ENCODE peak calls at places on chromosomes 12 and 14, in five cellular contexts. One of them, this sample, is unnamed.

GRCh38 chr12:6459004-6459337 is 7.1 kb downstream of the TAPBPL start:
- DNase-seq in cardiac muscle cell: no peak
- DNase-seq in CD4-positive, alpha-beta T cell: no peak
- DNase-seq in bronchial epithelial cell: no peak
- DNase-seq in mesothelial cell of epicardium: no peak
- DNase-seq in this sample: no peak

GRCh38 chr12:116376354-116377193 is 99.1 kb upstream of the MED13L start:
- DNase-seq in cardiac muscle cell: no peak
- DNase-seq in CD4-positive, alpha-beta T cell: no peak
- DNase-seq in bronchial epithelial cell: peak
- DNase-seq in mesothelial cell of epicardium: no peak
- DNase-seq in this sample: peak

GRCh38 chr12:115224031-115224430 is 540.1 kb upstream of the TBX3 start:
- DNase-seq in cardiac muscle cell: peak
- DNase-seq in CD4-positive, alpha-beta T cell: no peak
- DNase-seq in bronchial epithelial cell: no peak
- DNase-seq in mesothelial cell of epicardium: no peak
- DNase-seq in this sample: no peak

GRCh38 chr12:76952995-76953394 is 74.2 kb upstream of the CSRP2 start:
- DNase-seq in cardiac muscle cell: no peak
- DNase-seq in CD4-positive, alpha-beta T cell: no peak
- DNase-seq in bronchial epithelial cell: peak
- DNase-seq in mesothelial cell of epicardium: no peak
- DNase-seq in this sample: peak

GRCh38 chr12:101599771-101600486 is 5.2 kb downstream of the MYBPC1 start:
- DNase-seq in cardiac muscle cell: no peak
- DNase-seq in CD4-positive, alpha-beta T cell: no peak
- DNase-seq in bronchial epithelial cell: no peak
- DNase-seq in mesothelial cell of epicardium: no peak
- DNase-seq in this sample: peak

GRCh38 chr14:81164167-81164774 is 56.5 kb downstream of the GTF2A1 start:
- DNase-seq in cardiac muscle cell: peak
- DNase-seq in CD4-positive, alpha-beta T cell: peak
- DNase-seq in bronchial epithelial cell: peak
- DNase-seq in mesothelial cell of epicardium: no peak
- DNase-seq in this sample: peak

GRCh38 chr12:94080684-94081009 is 67.7 kb upstream of the PLXNC1 start:
- DNase-seq in cardiac muscle cell: no peak
- DNase-seq in CD4-positive, alpha-beta T cell: no peak
- DNase-seq in bronchial epithelial cell: no peak
- DNase-seq in mesothelial cell of epicardium: no peak
- DNase-seq in this sample: no peak

GRCh38 chr12:97151481-97151880 is 244.4 kb downstream of the NEDD1 start:
- DNase-seq in cardiac muscle cell: no peak
- DNase-seq in CD4-positive, alpha-beta T cell: no peak
- DNase-seq in bronchial epithelial cell: peak
- DNase-seq in mesothelial cell of epicardium: no peak
- DNase-seq in this sample: no peak

GRCh38 chr14:47490353-47490752 is 185.1 kb downstream of the MDGA2 start:
- DNase-seq in cardiac muscle cell: no peak
- DNase-seq in CD4-positive, alpha-beta T cell: no peak
- DNase-seq in bronchial epithelial cell: no peak
- DNase-seq in mesothelial cell of epicardium: no peak
- DNase-seq in this sample: no peak

GRCh38 chr14:25121342-25122129 is 71.6 kb upstream of the STXBP6 start:
- DNase-seq in cardiac muscle cell: peak
- DNase-seq in CD4-positive, alpha-beta T cell: no peak
- DNase-seq in bronchial epithelial cell: peak
- DNase-seq in mesothelial cell of epicardium: no peak
- DNase-seq in this sample: no peak

GRCh38 chr12:57300961-57301584 is 50.1 kb upstream of the STAC3 start:
- DNase-seq in cardiac muscle cell: no peak
- DNase-seq in CD4-positive, alpha-beta T cell: no peak
- DNase-seq in bronchial epithelial cell: no peak
- DNase-seq in mesothelial cell of epicardium: no peak
- DNase-seq in this sample: no peak

GRCh38 chr12:57296291-57296690 is 45.3 kb upstream of the STAC3 start:
- DNase-seq in cardiac muscle cell: no peak
- DNase-seq in CD4-positive, alpha-beta T cell: no peak
- DNase-seq in bronchial epithelial cell: no peak
- DNase-seq in mesothelial cell of epicardium: no peak
- DNase-seq in this sample: no peak

GRCh38 chr12:57299514-57300016 is 48.6 kb upstream of the STAC3 start:
- DNase-seq in cardiac muscle cell: peak
- DNase-seq in CD4-positive, alpha-beta T cell: no peak
- DNase-seq in bronchial epithelial cell: no peak
- DNase-seq in mesothelial cell of epicardium: no peak
- DNase-seq in this sample: peak
- TF ChIP-seq CTCF in cardiac muscle cell: no peak
- TF ChIP-seq CTCF in CD4-positive, alpha-beta T cell: no peak
- TF ChIP-seq CTCF in bronchial epithelial cell: no peak
- TF ChIP-seq CTCF in mesothelial cell of epicardium: no peak
- TF ChIP-seq CTCF in this sample: no peak

GRCh38 chr14:63543000-63543825 is at the start of gene PPP2R5E:
- DNase-seq in cardiac muscle cell: peak
- DNase-seq in CD4-positive, alpha-beta T cell: peak
- DNase-seq in bronchial epithelial cell: peak
- DNase-seq in mesothelial cell of epicardium: peak
- DNase-seq in this sample: peak
- TF ChIP-seq CTCF in cardiac muscle cell: no peak
- TF ChIP-seq CTCF in CD4-positive, alpha-beta T cell: no peak
- TF ChIP-seq CTCF in bronchial epithelial cell: no peak
- TF ChIP-seq CTCF in mesothelial cell of epicardium: no peak
- TF ChIP-seq CTCF in this sample: no peak

GRCh38 chr14:23301288-23301968 is 1.2 kb downstream of the PPP1R3E start:
- DNase-seq in cardiac muscle cell: peak
- DNase-seq in CD4-positive, alpha-beta T cell: peak
- DNase-seq in bronchial epithelial cell: peak
- DNase-seq in mesothelial cell of epicardium: peak
- DNase-seq in this sample: peak

GRCh38 chr14:23299986-23300686 is 2.5 kb downstream of the PPP1R3E start:
- DNase-seq in cardiac muscle cell: no peak
- DNase-seq in CD4-positive, alpha-beta T cell: no peak
- DNase-seq in bronchial epithelial cell: no peak
- DNase-seq in mesothelial cell of epicardium: no peak
- DNase-seq in this sample: no peak

GRCh38 chr14:23300687-23301223 is 1.9 kb downstream of the PPP1R3E start:
- DNase-seq in cardiac muscle cell: peak
- DNase-seq in CD4-positive, alpha-beta T cell: no peak
- DNase-seq in bronchial epithelial cell: peak
- DNase-seq in mesothelial cell of epicardium: no peak
- DNase-seq in this sample: peak

GRCh38 chr14:23301969-23302289 is 730 bp downstream of the PPP1R3E start:
- DNase-seq in cardiac muscle cell: no peak
- DNase-seq in CD4-positive, alpha-beta T cell: peak
- DNase-seq in bronchial epithelial cell: no peak
- DNase-seq in mesothelial cell of epicardium: no peak
- DNase-seq in this sample: no peak

GRCh38 chr14:23302290-23303225 is at the start of gene PPP1R3E:
- DNase-seq in cardiac muscle cell: peak
- DNase-seq in CD4-positive, alpha-beta T cell: peak
- DNase-seq in bronchial epithelial cell: peak
- DNase-seq in mesothelial cell of epicardium: peak
- DNase-seq in this sample: peak
- TF ChIP-seq CTCF in cardiac muscle cell: no peak
- TF ChIP-seq CTCF in CD4-positive, alpha-beta T cell: no peak
- TF ChIP-seq CTCF in bronchial epithelial cell: no peak
- TF ChIP-seq CTCF in mesothelial cell of epicardium: no peak
- TF ChIP-seq CTCF in this sample: no peak

GRCh38 chr12:128056299-128056885 is 210.6 kb upstream of the TMEM132C start:
- DNase-seq in cardiac muscle cell: peak
- DNase-seq in CD4-positive, alpha-beta T cell: no peak
- DNase-seq in bronchial epithelial cell: no peak
- DNase-seq in mesothelial cell of epicardium: no peak
- DNase-seq in this sample: no peak
- TF ChIP-seq CTCF in cardiac muscle cell: no peak
- TF ChIP-seq CTCF in CD4-positive, alpha-beta T cell: no peak
- TF ChIP-seq CTCF in bronchial epithelial cell: no peak
- TF ChIP-seq CTCF in mesothelial cell of epicardium: no peak
- TF ChIP-seq CTCF in this sample: no peak

This sample was measured in MCF 10A.